ENCODE peak calls at places on chromosomes 5 and 9, in four cellular contexts. U, P, E and D are unnamed samples. For H3K36me3, the result is how much of the 10 kb centered on the place peaks cover.

GRCh38 chr5:179294891-179295777 is 50.1 kb downstream of the ADAMTS2 start:
- DNase-seq in U (peak), E (no peak), P (peak), D (peak)

GRCh38 chr5:54746777-54747398 is 229.3 kb downstream of the SNX18 start:
- DNase-seq in P (no peak), U (no peak), E (no peak), D (no peak)

GRCh38 chr5:180806351-180807011 is 3.9 kb upstream of the MGAT1 start:
- DNase-seq in U (peak), E (no peak), P (no peak), D (peak)

GRCh38 chr5:59790399-59791130 is 103.0 kb downstream of the PDE4D start:
- DNase-seq in P (no peak), U (peak), E (no peak), D (no peak)

GRCh38 chr5:175465282-175465681 is 13.1 kb upstream of the SFXN1 start:
- DNase-seq in U (no peak), P (no peak), E (no peak), D (no peak)

GRCh38 chr5:59618644-59619043 is 274.9 kb downstream of the PDE4D start:
- DNase-seq in U (no peak), E (no peak), P (no peak), D (no peak)

GRCh38 chr5:132334812-132335211 is 34.7 kb upstream of the SLC22A5 start:
- DNase-seq in U (no peak), P (no peak), E (no peak), D (no peak)

GRCh38 chr5:10276691-10277090 is 26.6 kb downstream of the CCT5 start:
- DNase-seq in U (no peak), E (no peak), P (no peak), D (no peak)

GRCh38 chr5:33129309-33129708 is 311.5 kb upstream of the TARS1 start:
- DNase-seq in P (no peak), U (no peak), E (no peak), D (no peak)

GRCh38 chr9:2321523-2322148 is 300.0 kb upstream of the VLDLR start:
- DNase-seq in E (no peak), U (no peak), P (no peak), D (no peak)

GRCh38 chr5:174818430-174818829 is 94.0 kb downstream of the MSX2 start:
- DNase-seq in E (no peak), U (no peak), P (no peak), D (no peak)

GRCh38 chr9:108053555-108054061 is 564.0 kb upstream of the KLF4 start:
- DNase-seq in P (no peak), U (peak), E (peak), D (peak)

GRCh38 chr5:1288439-1289335 is 6.2 kb downstream of the TERT start:
- DNase-seq in P (peak), E (no peak), U (peak), D (no peak)

GRCh38 chr5:36712719-36713118 is 106.3 kb downstream of the SLC1A3 start:
- DNase-seq in E (no peak), U (no peak), P (no peak), D (no peak)

GRCh38 chr9:81616141-81616540 is 73.2 kb downstream of the TLE1 start:
- DNase-seq in E (no peak), U (no peak), P (no peak), D (no peak)

GRCh38 chr9:4489562-4489918 is 728 bp upstream of the SLC1A1 start:
- DNase-seq in P (no peak), U (no peak), E (peak), D (no peak)

GRCh38 chr9:130024597-130024994 is 18.4 kb downstream of the FNBP1 start:
- DNase-seq in U (no peak), P (no peak), E (no peak), D (no peak)

GRCh38 chr9:121638399-121638798 is 13.0 kb upstream of the DAB2IP start:
- DNase-seq in E (no peak), P (no peak), U (no peak), D (no peak)

GRCh38 chr5:132098151-132098594 is 24.6 kb downstream of the CSF2 start:
- DNase-seq in U (no peak), P (no peak), E (no peak), D (no peak)

GRCh38 chr5:155998258-155998657 is 328.7 kb upstream of the SGCD start:
- DNase-seq in E (no peak), U (no peak), P (no peak), D (no peak)

GRCh38 chr5:174571662-174572397 is 152.6 kb upstream of the MSX2 start:
- DNase-seq in E (peak), U (peak), P (peak), D (peak)

GRCh38 chr9:71911908-71912325 is 478 bp downstream of the C9orf85 start:
- DNase-seq in P (no peak), U (no peak), E (peak), D (no peak)

GRCh38 chr5:166784545-166785078 is 1506.8 kb upstream of the WWC1 start:
- DNase-seq in P (no peak), U (no peak), E (no peak), D (no peak)

GRCh38 chr5:174798411-174798930 is 74.1 kb downstream of the MSX2 start:
- DNase-seq in P (no peak), E (no peak), U (no peak), D (no peak)

GRCh38 chr5:14366763-14367162 is 214.8 kb upstream of the OTULINL start:
- DNase-seq in U (no peak), P (no peak), E (no peak), D (no peak)
- H3K36me3 ChIP-seq in U (half or more), P (half or more), E (under half), D (under half)

GRCh38 chr5:125521289-125521688 is 774.9 kb upstream of the ZNF608 start:
- DNase-seq in E (no peak), P (no peak), U (no peak), D (no peak)
- TF ChIP-seq POLR2A in E (no peak), P (no peak), U (no peak), D (no peak)

DNA sequence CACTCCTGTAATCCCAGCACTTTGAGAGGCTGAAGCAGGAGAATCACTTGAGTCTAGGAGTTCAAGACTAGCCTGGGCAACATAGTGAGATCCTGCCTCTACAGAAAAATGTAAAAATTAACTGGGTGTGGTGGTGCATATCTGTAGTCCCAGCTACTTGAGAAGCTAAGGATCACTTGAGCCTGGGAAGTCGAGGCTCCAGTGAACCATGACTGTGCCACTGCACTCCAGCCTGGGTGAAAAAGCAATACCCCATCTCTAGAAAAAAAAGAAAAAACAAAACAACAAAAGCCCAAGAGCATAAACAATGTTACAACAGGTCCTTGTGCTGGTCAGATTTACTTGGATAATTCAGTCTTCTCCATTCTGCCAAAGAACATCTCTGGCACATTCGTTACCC is 44.3 kb upstream of the TGFBR1 start:
- DNase-seq in P (no peak), E (no peak), U (no peak), D (no peak)
- H3K36me3 ChIP-seq in P (half or more), E (under half), U (under half), D (under half)

GRCh38 chr9:135650408-135650807 is 11.1 kb upstream of the GLT6D1 start:
- DNase-seq in P (no peak), E (no peak), U (no peak), D (no peak)
- TF ChIP-seq POLR2A in P (no peak), E (no peak), U (no peak), D (no peak)